ENCODE peak calls at places on chromosome 1, in six cellular contexts. N is endothelial cell of umbilical vein, H is A549, Q is K562, R is HepG2, C is GM12878. V is an unnamed sample.

GRCh38 chr1:60102691-60103090 is 29.1 kb upstream of the C1orf87 start:
- DNase-seq in N (no peak), H (no peak), Q (no peak), R (no peak), C (no peak), V (no peak)

GRCh38 chr1:41806472-41807155 is 112.1 kb downstream of the HIVEP3 start:
- DNase-seq in N (no peak), H (no peak), Q (peak), R (no peak), C (no peak), V (peak)

GRCh38 chr1:231159963-231160761 is 1.7 kb upstream of the TRIM67 start:
- DNase-seq in N (no peak), H (no peak), Q (peak), R (no peak), C (no peak), V (no peak)

GRCh38 chr1:151763990-151764389 is 694 bp upstream of the MRPL9 start:
- DNase-seq in N (no peak), H (no peak), Q (no peak), R (no peak), C (no peak), V (peak)

GRCh38 chr1:216723274-216723780 is at the start of gene ESRRG:
- DNase-seq in N (no peak), H (no peak), Q (no peak), R (peak), C (no peak), V (no peak)

GRCh38 chr1:40034869-40035268 is 5.7 kb upstream of the CAP1 start:
- DNase-seq in N (no peak), H (no peak), Q (no peak), R (no peak), C (no peak), V (peak)

GRCh38 chr1:210214573-210215409 is 17.8 kb upstream of the SERTAD4 start:
- DNase-seq in N (no peak), H (no peak), Q (no peak), R (no peak), C (no peak), V (no peak)

GRCh38 chr1:17009706-17010105 is 2.0 kb downstream of the ATP13A2 start:
- DNase-seq in N (no peak), H (no peak), Q (no peak), R (peak), C (no peak), V (peak)

GRCh38 chr1:179818743-179819173 is 58.8 kb downstream of the TOR1AIP2 start:
- DNase-seq in N (no peak), H (no peak), Q (peak), R (no peak), C (no peak), V (peak)

GRCh38 chr1:16250547-16251251 is 13.7 kb upstream of the CPLANE2 start:
- DNase-seq in N (no peak), H (no peak), Q (no peak), R (no peak), C (no peak), V (no peak)

GRCh38 chr1:209564904-209565303 is 18.6 kb upstream of the CAMK1G start:
- DNase-seq in N (no peak), H (no peak), Q (no peak), R (no peak), C (no peak), V (no peak)

GRCh38 chr1:15843826-15844572 is 3.5 kb upstream of the SPEN start:
- DNase-seq in N (no peak), H (no peak), Q (no peak), R (no peak), C (no peak), V (no peak)

GRCh38 chr1:231871471-231871870 is 244.9 kb downstream of the DISC1 start:
- DNase-seq in N (no peak), H (no peak), Q (no peak), R (no peak), C (no peak), V (no peak)

GRCh38 chr1:156077430-156077760 is 4.9 kb downstream of the MEX3A start:
- DNase-seq in N (no peak), H (no peak), Q (no peak), R (no peak), C (no peak), V (no peak)

GRCh38 chr1:86914635-86914997 is at the start of gene HS2ST1:
- DNase-seq in N (no peak), H (no peak), Q (no peak), R (no peak), C (no peak), V (no peak)
- TF ChIP-seq POLR2A in N (peak), H (peak), Q (peak), R (no peak), C (peak), V (peak)

GRCh38 chr1:103160281-103160680 is 52.0 kb upstream of the COL11A1 start:
- DNase-seq in N (no peak), H (no peak), Q (no peak), R (no peak), C (no peak), V (no peak)

GRCh38 chr1:103162360-103162759 is 54.0 kb upstream of the COL11A1 start:
- DNase-seq in N (no peak), H (no peak), Q (no peak), R (no peak), C (no peak), V (peak)

GRCh38 chr1:103156966-103157365 is 48.6 kb upstream of the COL11A1 start:
- DNase-seq in N (no peak), H (no peak), Q (no peak), R (no peak), C (no peak), V (no peak)
- TF ChIP-seq MYC in N (no peak), H (no peak), Q (no peak), R (no peak), C (no peak), V (no peak)

GRCh38 chr1:200866521-200866920 is 6.3 kb upstream of the GPR25 start:
- DNase-seq in N (no peak), H (no peak), Q (no peak), R (no peak), C (peak), V (no peak)
- TF ChIP-seq POLR2A in N (no peak), H (no peak), Q (no peak), R (no peak), C (no peak), V (no peak)

DNA sequence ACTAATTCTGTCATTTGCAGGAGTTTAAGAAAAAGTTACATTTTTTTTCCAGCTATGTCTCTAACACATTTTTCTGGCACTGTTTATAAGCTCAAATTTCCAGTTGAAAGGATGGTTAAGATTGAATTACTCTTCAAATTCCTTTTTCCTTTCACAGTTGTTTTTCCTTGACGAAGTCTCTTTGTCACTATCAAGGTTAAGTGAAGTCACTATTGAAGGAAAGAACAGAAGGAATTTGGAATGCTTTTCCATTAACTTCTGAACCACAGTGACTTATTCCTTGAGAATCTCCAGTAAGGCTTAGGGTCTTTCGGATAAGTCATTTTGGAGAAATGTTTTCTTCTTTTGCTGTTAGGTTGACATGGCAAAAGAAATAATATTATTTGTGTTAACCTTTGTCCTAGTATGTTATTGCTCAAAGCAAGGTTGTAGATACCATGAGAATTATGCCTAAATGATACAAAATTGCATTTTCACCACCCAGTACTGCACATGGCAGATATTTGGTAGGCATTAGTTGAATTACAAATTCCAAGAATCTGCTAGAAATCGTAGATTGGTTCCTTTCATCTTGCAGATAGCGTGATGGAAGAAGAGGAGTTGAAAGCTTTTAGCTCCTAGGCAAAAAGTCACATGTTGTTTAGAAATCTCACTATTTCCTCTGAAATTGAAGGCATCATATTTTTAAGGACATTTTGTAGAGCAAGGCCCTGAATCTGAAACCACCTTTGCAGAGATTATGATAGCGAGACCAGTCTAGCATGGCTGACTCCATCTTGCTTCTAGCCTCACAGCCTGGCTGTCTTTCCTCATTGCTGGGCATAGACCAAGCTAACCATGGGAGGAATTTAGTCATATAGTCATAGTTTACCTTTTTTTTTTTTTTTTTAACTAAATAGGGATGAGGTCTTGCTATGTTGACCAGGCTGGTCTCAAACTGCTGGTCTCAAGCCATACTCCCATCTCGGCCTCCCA is 42.6 kb upstream of the ZNF326 start:
- DNase-seq in N (no peak), H (peak), Q (no peak), R (no peak), C (no peak), V (no peak)
- TF ChIP-seq MYC in N (no peak), H (no peak), Q (peak), R (no peak), C (no peak), V (no peak)

GRCh38 chr1:10863916-10864315 is 67.5 kb upstream of the CASZ1 start:
- DNase-seq in N (no peak), H (no peak), Q (no peak), R (no peak), C (no peak), V (no peak)
- TF ChIP-seq POLR2A in N (no peak), H (no peak), Q (no peak), R (no peak), C (no peak), V (no peak)

GRCh38 chr1:19815801-19816736 is 986 bp upstream of the RNF186 start:
- DNase-seq in N (no peak), H (no peak), Q (no peak), R (peak), C (no peak), V (no peak)
- TF ChIP-seq MYC in N (no peak), H (no peak), Q (no peak), R (no peak), C (no peak), V (no peak)

DNA sequence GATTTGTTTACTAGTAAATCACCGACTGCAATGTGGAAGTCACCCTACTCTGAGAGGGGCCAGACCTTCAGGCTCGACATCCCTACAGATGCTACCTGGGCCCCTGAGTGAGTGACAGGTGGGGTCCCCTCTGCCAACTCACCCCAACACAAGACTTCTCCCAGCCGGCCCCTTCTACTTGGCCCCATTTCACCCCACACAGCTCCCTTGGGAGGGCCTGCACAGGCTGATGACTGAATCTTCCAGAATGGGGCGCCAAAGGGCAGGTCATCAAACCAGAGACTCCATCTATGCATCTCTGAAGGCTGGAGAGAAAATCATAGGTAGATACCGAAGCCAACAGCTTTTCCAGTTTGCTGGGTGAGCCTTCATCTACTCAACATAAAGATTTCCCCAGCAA is 9.4 kb upstream of the S100A8 start:
- DNase-seq in N (no peak), H (no peak), Q (no peak), R (no peak), C (no peak), V (peak)
- TF ChIP-seq POLR2A in N (no peak), H (no peak), Q (no peak), R (no peak), C (no peak), V (no peak)